ENCODE peak calls at places on chromosome 10, in ten cellular contexts. K is HuH-7.5; I is suprapubic skin; D is nephron progenitor cell; N is SJSA1; O is COR-L47; C is GM12891; L is Kasumi-1; A is stimulated activated CD4-positive, alpha-beta T cell treated with anti-CD3 and anti-CD28 coated beads, Interleukin-1b, Interleukin-23, amount 100 ng/mL, for 24 hours; X is Karpas-422. Q is an unnamed sample.
A peak's percentile ranks its signal among the peaks of the same experiment; 100 is the strongest.

GRCh38 chr10:12181065-12181775 is 14.5 kb downstream of the NUDT5 start:
- DNase-seq in A (no peak), O (no peak), X (no peak), L (peak; percentile 100), C (no peak), N (no peak), I (no peak), K (no peak), D (no peak), Q (peak; percentile 62)

GRCh38 chr10:110681023-110681681 is 37.0 kb downstream of the RBM20 start:
- DNase-seq in K (peak; percentile 77), D (peak; percentile 67), O (no peak), X (peak; percentile 60), N (peak; percentile 67), I (no peak), C (peak; percentile 32), A (no peak), L (peak; percentile 62), Q (peak; percentile 8)

GRCh38 chr10:15719899-15720634 is at the start of gene ITGA8:
- DNase-seq in N (peak; percentile 61), D (peak; percentile 75), X (no peak), O (no peak), C (peak; percentile 11), K (no peak), A (no peak), I (no peak), L (no peak), Q (no peak)

GRCh38 chr10:78925800-78926319 is 142.9 kb upstream of the ZMIZ1 start:
- DNase-seq in K (no peak), L (no peak), I (no peak), C (no peak), A (no peak), X (no peak), N (no peak), O (no peak), D (no peak), Q (no peak)

GRCh38 chr10:31706921-31707571 is 221.6 kb downstream of the ARHGAP12 start:
- DNase-seq in I (no peak), O (no peak), K (no peak), A (no peak), X (no peak), D (no peak), N (no peak), L (peak; percentile 96), C (no peak), Q (no peak)

GRCh38 chr10:89118091-89118490 is 89.0 kb downstream of the CH25H start:
- DNase-seq in O (no peak), I (no peak), X (no peak), D (no peak), N (no peak), L (no peak), A (no peak), K (no peak), C (no peak), Q (no peak)

GRCh38 chr10:16996530-16996964 is 133.1 kb downstream of the CUBN start:
- DNase-seq in L (no peak), D (no peak), A (no peak), O (no peak), I (no peak), X (no peak), N (no peak), K (no peak), C (no peak), Q (no peak)

GRCh38 chr10:119863951-119864565 is 8.6 kb downstream of the MCMBP start:
- DNase-seq in D (no peak), O (no peak), X (no peak), L (peak; percentile 68), I (no peak), N (no peak), C (no peak), K (no peak), A (no peak), Q (no peak)

GRCh38 chr10:133285217-133285616 is 8.5 kb upstream of the ADAM8 start:
- DNase-seq in A (no peak), K (no peak), C (no peak), N (no peak), D (no peak), O (no peak), L (no peak), I (no peak), X (no peak), Q (no peak)

GRCh38 chr10:113585949-113586348 is 33.1 kb downstream of the HABP2 start:
- DNase-seq in L (no peak), D (no peak), I (no peak), C (no peak), X (no peak), A (no peak), N (no peak), K (no peak), O (no peak), Q (no peak)

GRCh38 chr10:91974960-91975359 is 51.4 kb downstream of the BTAF1 start:
- DNase-seq in X (no peak), I (no peak), K (no peak), A (no peak), L (no peak), C (no peak), D (no peak), N (no peak), O (no peak), Q (no peak)

GRCh38 chr10:60757422-60757895 is 20.8 kb upstream of the CDK1 start:
- DNase-seq in D (no peak), A (no peak), L (no peak), C (no peak), N (peak; percentile 44), K (no peak), O (no peak), X (no peak), I (no peak), Q (no peak)

GRCh38 chr10:49609283-49610014 is 661 bp upstream of the SLC18A3 start:
- DNase-seq in N (no peak), O (no peak), C (no peak), L (no peak), X (no peak), D (peak; percentile 61), A (no peak), I (peak; percentile 64), K (no peak), Q (no peak)

GRCh38 chr10:69446650-69447151 is 4.6 kb upstream of the TSPAN15 start:
- DNase-seq in I (no peak), K (no peak), C (no peak), X (no peak), O (no peak), L (no peak), N (peak; percentile 80), D (no peak), A (no peak), Q (no peak)

GRCh38 chr10:110535958-110536891 is 31.3 kb upstream of the SMC3 start:
- DNase-seq in K (no peak), I (no peak), N (peak; percentile 84), O (no peak), A (peak; percentile 24), X (peak; percentile 67), C (no peak), D (no peak), L (peak; percentile 70), Q (peak; percentile 64)

GRCh38 chr10:23065549-23065948 is 29.8 kb upstream of the MSRB2 start:
- DNase-seq in N (no peak), X (no peak), A (no peak), O (no peak), K (no peak), D (no peak), L (no peak), I (peak; percentile 82), C (no peak), Q (no peak)